ENCODE peak calls at places on chromosomes 7 and 10, in seven cellular contexts. G, H, D, T, F, W and N are unnamed samples.

GRCh38 chr10:45155784-45156183 is 155.1 kb downstream of the ZNF22 start:
- DNase-seq in G (no peak), H (no peak), D (no peak), T (no peak), F (no peak), W (no peak), N (no peak)

GRCh38 chr7:26046878-26047277 is 105.1 kb upstream of the NFE2L3 start:
- DNase-seq in G (no peak), H (no peak), D (no peak), T (no peak), F (peak), W (no peak), N (no peak)

GRCh38 chr10:73889014-73889413 is 14.7 kb upstream of the CAMK2G start:
- DNase-seq in G (no peak), H (peak), D (no peak), T (no peak), F (no peak), W (peak), N (no peak)

GRCh38 chr7:107659666-107660065 is 962 bp upstream of the SLC26A4 start:
- DNase-seq in G (peak), H (no peak), D (no peak), T (no peak), F (no peak), W (peak), N (no peak)

GRCh38 chr7:148856035-148856881 is 27.8 kb downstream of the EZH2 start:
- DNase-seq in G (peak), H (no peak), D (peak), T (no peak), F (no peak), W (no peak), N (peak)

GRCh38 chr10:76089626-76090185 is 658.3 kb downstream of the LRMDA start:
- DNase-seq in G (no peak), H (no peak), D (no peak), T (no peak), F (no peak), W (no peak), N (no peak)

GRCh38 chr7:155052982-155053381 is 17.1 kb upstream of the HTR5A start:
- DNase-seq in G (no peak), H (no peak), D (no peak), T (no peak), F (peak), W (no peak), N (no peak)

GRCh38 chr10:103845983-103846382 is 9.4 kb downstream of the SH3PXD2A start:
- DNase-seq in G (peak), H (no peak), D (peak), T (no peak), F (no peak), W (no peak), N (no peak)

GRCh38 chr10:109957092-109957797 is 33.9 kb upstream of the XPNPEP1 start:
- DNase-seq in G (no peak), H (no peak), D (no peak), T (no peak), F (no peak), W (no peak), N (no peak)